ENCODE peak calls at places on chromosome 6, in six cellular contexts. One of them, this sample, is unnamed.

GRCh38 chr6:87322304-87323212 is at the start of gene SMIM8:
- DNase-seq in HCT116: peak
- DNase-seq in fibroblast of lung: peak
- DNase-seq in keratinocyte: peak
- DNase-seq in GM12878: peak
- DNase-seq in PC-3: peak
- DNase-seq in this sample: peak

GRCh38 chr6:8029243-8029870 is 34.8 kb downstream of the BLOC1S5 start:
- DNase-seq in HCT116: no peak
- DNase-seq in fibroblast of lung: no peak
- DNase-seq in keratinocyte: no peak
- DNase-seq in GM12878: no peak
- DNase-seq in PC-3: no peak
- DNase-seq in this sample: no peak

GRCh38 chr6:169859978-169860703 is 108.7 kb downstream of the ERMARD start:
- DNase-seq in HCT116: no peak
- DNase-seq in fibroblast of lung: no peak
- DNase-seq in keratinocyte: no peak
- DNase-seq in GM12878: no peak
- DNase-seq in PC-3: no peak
- DNase-seq in this sample: no peak

GRCh38 chr6:35034411-35035171 is 106.5 kb downstream of the TCP11 start:
- DNase-seq in HCT116: no peak
- DNase-seq in fibroblast of lung: peak
- DNase-seq in keratinocyte: no peak
- DNase-seq in GM12878: no peak
- DNase-seq in PC-3: peak
- DNase-seq in this sample: no peak

GRCh38 chr6:9659848-9660247 is 755.0 kb downstream of the TFAP2A start:
- DNase-seq in HCT116: no peak
- DNase-seq in fibroblast of lung: no peak
- DNase-seq in keratinocyte: no peak
- DNase-seq in GM12878: no peak
- DNase-seq in PC-3: no peak
- DNase-seq in this sample: no peak

GRCh38 chr6:83055366-83055964 is 10.2 kb downstream of the UBE3D start:
- DNase-seq in HCT116: peak
- DNase-seq in fibroblast of lung: peak
- DNase-seq in keratinocyte: no peak
- DNase-seq in GM12878: no peak
- DNase-seq in PC-3: peak
- DNase-seq in this sample: peak

GRCh38 chr6:35392111-35392702 is 49.8 kb downstream of the PPARD start:
- DNase-seq in HCT116: no peak
- DNase-seq in fibroblast of lung: no peak
- DNase-seq in keratinocyte: peak
- DNase-seq in GM12878: no peak
- DNase-seq in PC-3: peak
- DNase-seq in this sample: peak

GRCh38 chr6:4446982-4447381 is 311.6 kb upstream of the ECI2 start:
- DNase-seq in HCT116: no peak
- DNase-seq in fibroblast of lung: peak
- DNase-seq in keratinocyte: no peak
- DNase-seq in GM12878: no peak
- DNase-seq in PC-3: peak
- DNase-seq in this sample: no peak

GRCh38 chr6:150667977-150668716 is 68.5 kb downstream of the PLEKHG1 start:
- DNase-seq in HCT116: peak
- DNase-seq in fibroblast of lung: peak
- DNase-seq in keratinocyte: peak
- DNase-seq in GM12878: no peak
- DNase-seq in PC-3: peak
- DNase-seq in this sample: peak

GRCh38 chr6:37862415-37862814 is 42.9 kb downstream of the ZFAND3 start:
- DNase-seq in HCT116: no peak
- DNase-seq in fibroblast of lung: no peak
- DNase-seq in keratinocyte: no peak
- DNase-seq in GM12878: no peak
- DNase-seq in PC-3: no peak
- DNase-seq in this sample: no peak

GRCh38 chr6:35145757-35146156 is 4.6 kb upstream of the TCP11 start:
- DNase-seq in HCT116: no peak
- DNase-seq in fibroblast of lung: no peak
- DNase-seq in keratinocyte: no peak
- DNase-seq in GM12878: no peak
- DNase-seq in PC-3: no peak
- DNase-seq in this sample: no peak

GRCh38 chr6:53042112-53042511 is 23.1 kb upstream of the FBXO9 start:
- DNase-seq in HCT116: peak
- DNase-seq in fibroblast of lung: peak
- DNase-seq in keratinocyte: peak
- DNase-seq in GM12878: no peak
- DNase-seq in PC-3: peak
- DNase-seq in this sample: peak

GRCh38 chr6:25359891-25360290 is 80.7 kb downstream of the CARMIL1 start:
- DNase-seq in HCT116: peak
- DNase-seq in fibroblast of lung: no peak
- DNase-seq in keratinocyte: peak
- DNase-seq in GM12878: no peak
- DNase-seq in PC-3: peak
- DNase-seq in this sample: no peak

GRCh38 chr6:93416575-93417420 is 2.6 kb downstream of the EPHA7 start:
- DNase-seq in HCT116: no peak
- DNase-seq in fibroblast of lung: peak
- DNase-seq in keratinocyte: no peak
- DNase-seq in GM12878: no peak
- DNase-seq in PC-3: peak
- DNase-seq in this sample: no peak

GRCh38 chr6:89353702-89354392 is 1.3 kb upstream of the UBE2J1 start:
- DNase-seq in HCT116: no peak
- DNase-seq in fibroblast of lung: no peak
- DNase-seq in keratinocyte: no peak
- DNase-seq in GM12878: no peak
- DNase-seq in PC-3: no peak
- DNase-seq in this sample: peak

GRCh38 chr6:156461647-156462046 is 315.5 kb upstream of the ARID1B start:
- DNase-seq in HCT116: no peak
- DNase-seq in fibroblast of lung: no peak
- DNase-seq in keratinocyte: no peak
- DNase-seq in GM12878: no peak
- DNase-seq in PC-3: no peak
- DNase-seq in this sample: no peak

GRCh38 chr6:33413200-33413599 is 2.4 kb downstream of the PHF1 start:
- DNase-seq in HCT116: no peak
- DNase-seq in fibroblast of lung: no peak
- DNase-seq in keratinocyte: no peak
- DNase-seq in GM12878: no peak
- DNase-seq in PC-3: no peak
- DNase-seq in this sample: no peak

GRCh38 chr6:22101163-22101562 is 195.7 kb downstream of the PRL start:
- DNase-seq in HCT116: no peak
- DNase-seq in fibroblast of lung: no peak
- DNase-seq in keratinocyte: no peak
- DNase-seq in GM12878: no peak
- DNase-seq in PC-3: no peak
- DNase-seq in this sample: no peak

GRCh38 chr6:138428943-138429616 is 25.1 kb downstream of the HEBP2 start:
- DNase-seq in HCT116: peak
- DNase-seq in fibroblast of lung: peak
- DNase-seq in keratinocyte: no peak
- DNase-seq in GM12878: no peak
- DNase-seq in PC-3: peak
- DNase-seq in this sample: peak

GRCh38 chr6:142669701-142670351 is 275.1 kb downstream of the HIVEP2 start:
- DNase-seq in HCT116: no peak
- DNase-seq in fibroblast of lung: no peak
- DNase-seq in keratinocyte: no peak
- DNase-seq in GM12878: no peak
- DNase-seq in PC-3: no peak
- DNase-seq in this sample: no peak

GRCh38 chr6:169839493-169839892 is 88.1 kb downstream of the ERMARD start:
- DNase-seq in HCT116: no peak
- DNase-seq in fibroblast of lung: no peak
- DNase-seq in keratinocyte: no peak
- DNase-seq in GM12878: no peak
- DNase-seq in PC-3: no peak
- DNase-seq in this sample: no peak

GRCh38 chr6:56550307-56550706 is 92.4 kb downstream of the DST start:
- DNase-seq in HCT116: no peak
- DNase-seq in fibroblast of lung: peak
- DNase-seq in keratinocyte: no peak
- DNase-seq in GM12878: no peak
- DNase-seq in PC-3: no peak
- DNase-seq in this sample: no peak

GRCh38 chr6:74931567-74931966 is 274.3 kb downstream of the COL12A1 start:
- DNase-seq in HCT116: no peak
- DNase-seq in fibroblast of lung: peak
- DNase-seq in keratinocyte: no peak
- DNase-seq in GM12878: no peak
- DNase-seq in PC-3: peak
- DNase-seq in this sample: no peak

GRCh38 chr6:163355471-163355991 is 59.0 kb upstream of the QKI start:
- DNase-seq in HCT116: no peak
- DNase-seq in fibroblast of lung: peak
- DNase-seq in keratinocyte: no peak
- DNase-seq in GM12878: no peak
- DNase-seq in PC-3: peak
- DNase-seq in this sample: peak

GRCh38 chr6:170172406-170172805 is 118.5 kb downstream of the DLL1 start:
- DNase-seq in HCT116: no peak
- DNase-seq in fibroblast of lung: no peak
- DNase-seq in keratinocyte: no peak
- DNase-seq in GM12878: no peak
- DNase-seq in PC-3: no peak
- DNase-seq in this sample: no peak

GRCh38 chr6:36130672-36131516 is 581 bp downstream of the MAPK13 start:
- DNase-seq in HCT116: peak
- DNase-seq in fibroblast of lung: no peak
- DNase-seq in keratinocyte: no peak
- DNase-seq in GM12878: no peak
- DNase-seq in PC-3: peak
- DNase-seq in this sample: peak

DNA sequence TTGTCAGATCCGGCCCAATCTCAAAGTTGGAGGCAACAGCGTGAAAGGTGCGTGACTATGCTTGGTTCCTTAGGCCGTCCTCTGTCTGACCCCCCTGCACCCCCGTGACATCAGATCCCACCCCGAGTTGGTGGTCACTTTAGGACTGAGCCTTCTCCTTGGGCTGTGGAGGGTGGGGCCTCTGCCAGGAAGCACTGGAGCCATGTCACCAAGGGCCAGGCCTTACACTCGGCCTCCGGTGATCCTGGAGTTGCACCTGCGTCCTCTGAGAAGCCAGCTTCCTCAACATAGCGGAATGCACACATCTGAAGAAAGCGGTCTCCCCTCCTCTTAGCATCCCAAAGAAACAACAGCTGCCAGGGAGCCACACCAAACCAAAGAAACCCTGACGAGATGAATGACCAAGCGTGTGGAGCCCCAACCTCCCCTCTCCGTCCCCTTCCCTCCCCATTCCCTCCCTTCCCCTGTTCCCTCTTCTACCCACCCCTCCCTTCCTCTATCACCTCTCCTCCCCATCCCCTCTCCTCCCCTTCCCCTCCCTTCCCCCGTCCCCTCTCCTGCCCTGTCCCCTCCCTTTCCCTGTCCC is 182.6 kb downstream of the TTLL2 start:
- DNase-seq in HCT116: no peak
- DNase-seq in fibroblast of lung: no peak
- DNase-seq in keratinocyte: no peak
- DNase-seq in GM12878: no peak
- DNase-seq in PC-3: no peak
- DNase-seq in this sample: no peak
- TF ChIP-seq EZH2 in HCT116: no peak
- TF ChIP-seq EZH2 in fibroblast of lung: no peak
- TF ChIP-seq EZH2 in keratinocyte: no peak
- TF ChIP-seq EZH2 in GM12878: no peak
- TF ChIP-seq EZH2 in PC-3: no peak
- TF ChIP-seq EZH2 in this sample: no peak

DNA sequence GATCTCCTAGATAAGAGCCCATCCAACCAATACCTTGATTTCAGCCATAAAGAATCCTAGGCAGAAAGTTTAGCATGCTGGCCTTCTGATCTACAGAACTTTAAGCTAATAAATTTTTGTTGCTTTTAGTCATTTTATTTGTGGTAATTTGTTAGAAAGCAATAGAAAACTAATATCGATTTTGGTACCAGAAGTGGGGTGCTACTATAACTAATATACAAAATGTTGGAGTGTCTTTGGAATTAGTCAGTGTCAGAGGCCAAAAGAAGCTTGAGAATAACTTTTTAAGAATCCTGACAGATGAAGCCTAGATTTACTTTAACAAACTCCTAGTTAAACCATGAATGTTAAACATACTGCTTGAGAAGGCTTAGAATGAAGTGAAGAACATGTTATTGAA is 83.6 kb upstream of the HSF2 start:
- DNase-seq in HCT116: no peak
- DNase-seq in fibroblast of lung: no peak
- DNase-seq in keratinocyte: no peak
- DNase-seq in GM12878: no peak
- DNase-seq in PC-3: no peak
- DNase-seq in this sample: no peak
- TF ChIP-seq EZH2 in HCT116: no peak
- TF ChIP-seq EZH2 in fibroblast of lung: no peak
- TF ChIP-seq EZH2 in keratinocyte: no peak
- TF ChIP-seq EZH2 in GM12878: no peak
- TF ChIP-seq EZH2 in PC-3: no peak
- TF ChIP-seq EZH2 in this sample: no peak

GRCh38 chr6:26743941-26744699 is 84.6 kb upstream of the ZNF322 start:
- DNase-seq in HCT116: no peak
- DNase-seq in fibroblast of lung: no peak
- DNase-seq in keratinocyte: no peak
- DNase-seq in GM12878: no peak
- DNase-seq in PC-3: no peak
- DNase-seq in this sample: no peak
- TF ChIP-seq EZH2 in HCT116: no peak
- TF ChIP-seq EZH2 in fibroblast of lung: no peak
- TF ChIP-seq EZH2 in keratinocyte: no peak
- TF ChIP-seq EZH2 in GM12878: no peak
- TF ChIP-seq EZH2 in PC-3: no peak
- TF ChIP-seq EZH2 in this sample: no peak

GRCh38 chr6:32084780-32085179 is 24.4 kb downstream of the TNXB start:
- DNase-seq in HCT116: no peak
- DNase-seq in fibroblast of lung: no peak
- DNase-seq in keratinocyte: no peak
- DNase-seq in GM12878: no peak
- DNase-seq in PC-3: no peak
- DNase-seq in this sample: no peak

GRCh38 chr6:32088487-32089049 is 20.6 kb downstream of the TNXB start:
- DNase-seq in HCT116: no peak
- DNase-seq in fibroblast of lung: no peak
- DNase-seq in keratinocyte: no peak
- DNase-seq in GM12878: no peak
- DNase-seq in PC-3: no peak
- DNase-seq in this sample: no peak

GRCh38 chr6:32087574-32088486 is 21.3 kb downstream of the TNXB start:
- DNase-seq in HCT116: peak
- DNase-seq in fibroblast of lung: peak
- DNase-seq in keratinocyte: peak
- DNase-seq in GM12878: no peak
- DNase-seq in PC-3: peak
- DNase-seq in this sample: peak

GRCh38 chr6:32085759-32086458 is 23.2 kb downstream of the TNXB start:
- DNase-seq in HCT116: no peak
- DNase-seq in fibroblast of lung: no peak
- DNase-seq in keratinocyte: no peak
- DNase-seq in GM12878: no peak
- DNase-seq in PC-3: no peak
- DNase-seq in this sample: no peak

GRCh38 chr6:32086661-32087573 is 22.2 kb downstream of the TNXB start:
- DNase-seq in HCT116: no peak
- DNase-seq in fibroblast of lung: peak
- DNase-seq in keratinocyte: no peak
- DNase-seq in GM12878: peak
- DNase-seq in PC-3: peak
- DNase-seq in this sample: peak
- TF ChIP-seq EZH2 in HCT116: no peak
- TF ChIP-seq EZH2 in fibroblast of lung: no peak
- TF ChIP-seq EZH2 in keratinocyte: peak
- TF ChIP-seq EZH2 in GM12878: no peak
- TF ChIP-seq EZH2 in PC-3: no peak
- TF ChIP-seq EZH2 in this sample: no peak

This sample was measured in HepG2.